ENCODE peak calls at places on chromosome 13, in six cellular contexts. Q, A, Y, V, D and H are unnamed samples.

GRCh38 chr13:27632648-27633047 is 11.0 kb downstream of the POLR1D start:
- DNase-seq in Q (no peak), A (no peak), Y (no peak), V (no peak), D (no peak), H (no peak)

GRCh38 chr13:77113496-77113895 is 86.5 kb upstream of the FBXL3 start:
- DNase-seq in Q (no peak), A (no peak), Y (no peak), V (no peak), D (no peak), H (no peak)

GRCh38 chr13:26599403-26599802 is 41.9 kb downstream of the WASF3 start:
- DNase-seq in Q (no peak), A (peak; percentile 30), Y (no peak), V (no peak), D (no peak), H (no peak)

GRCh38 chr13:24893863-24894262 is 129.9 kb downstream of the RNF17 start:
- DNase-seq in Q (no peak), A (peak; percentile 36), Y (no peak), V (no peak), D (no peak), H (no peak)

GRCh38 chr13:20525144-20525600 is 485 bp downstream of the CRYL1 start:
- DNase-seq in Q (peak; percentile 30), A (no peak), Y (no peak), V (no peak), D (peak; percentile 77), H (no peak)

GRCh38 chr13:74136089-74136658 is 2.0 kb upstream of the KLF12 start:
- DNase-seq in Q (no peak), A (peak; percentile 58), Y (no peak), V (no peak), D (no peak), H (no peak)

GRCh38 chr13:66922444-66922843 is 307.7 kb downstream of the PCDH9 start:
- DNase-seq in Q (no peak), A (no peak), Y (no peak), V (no peak), D (no peak), H (no peak)

GRCh38 chr13:75813323-75813722 is 177.2 kb downstream of the LMO7 start:
- DNase-seq in Q (no peak), A (peak; percentile 9), Y (no peak), V (no peak), D (no peak), H (no peak)

GRCh38 chr13:106573855-106574254 is 5.9 kb upstream of the ARGLU1 start:
- DNase-seq in Q (no peak), A (no peak), Y (no peak), V (no peak), D (no peak), H (no peak)

GRCh38 chr13:24097064-24097463 is 63.5 kb upstream of the SPATA13 start:
- DNase-seq in Q (no peak), A (no peak), Y (no peak), V (peak; percentile 16), D (no peak), H (no peak)

GRCh38 chr13:106520205-106521004 is 15.1 kb downstream of the EFNB2 start:
- DNase-seq in Q (no peak), A (no peak), Y (no peak), V (no peak), D (no peak), H (no peak)

GRCh38 chr13:27481766-27482165 is 31.4 kb upstream of the MTIF3 start:
- DNase-seq in Q (peak; percentile 57), A (peak; percentile 65), Y (peak; percentile 37), V (no peak), D (peak; percentile 95), H (peak; percentile 60)

GRCh38 chr13:27425151-27425917 is 915 bp downstream of the GTF3A start:
- DNase-seq in Q (no peak), A (no peak), Y (no peak), V (no peak), D (peak; percentile 47), H (no peak)

GRCh38 chr13:67150608-67151007 is 79.5 kb downstream of the PCDH9 start:
- DNase-seq in Q (no peak), A (no peak), Y (no peak), V (no peak), D (no peak), H (no peak)

GRCh38 chr13:101726681-101727080 is 274.2 kb downstream of the ITGBL1 start:
- DNase-seq in Q (no peak), A (no peak), Y (no peak), V (no peak), D (no peak), H (no peak)

GRCh38 chr13:79901336-79901735 is 420.4 kb downstream of the NDFIP2 start:
- DNase-seq in Q (no peak), A (no peak), Y (no peak), V (no peak), D (no peak), H (no peak)

GRCh38 chr13:49972709-49973108 is 24.1 kb upstream of the TRIM13 start:
- DNase-seq in Q (no peak), A (no peak), Y (no peak), V (no peak), D (no peak), H (no peak)

GRCh38 chr13:77470986-77471385 is 64.5 kb upstream of the SCEL start:
- DNase-seq in Q (no peak), A (no peak), Y (no peak), V (no peak), D (no peak), H (no peak)

GRCh38 chr13:93217701-93218100 is 8.9 kb upstream of the GPC6 start:
- DNase-seq in Q (no peak), A (no peak), Y (no peak), V (no peak), D (no peak), H (no peak)

GRCh38 chr13:91078093-91078679 is 269.3 kb upstream of the MIR17HG start:
- DNase-seq in Q (peak; percentile 25), A (peak; percentile 27), Y (no peak), V (no peak), D (no peak), H (peak; percentile 5)

GRCh38 chr13:109281017-109281416 is 505.4 kb downstream of the IRS2 start:
- DNase-seq in Q (no peak), A (no peak), Y (no peak), V (no peak), D (no peak), H (no peak)

GRCh38 chr13:32135655-32136054 is 104.1 kb downstream of the FRY start:
- DNase-seq in Q (no peak), A (no peak), Y (no peak), V (no peak), D (no peak), H (no peak)

GRCh38 chr13:76812971-76813691 is 73.1 kb downstream of the KCTD12 start:
- DNase-seq in Q (no peak), A (no peak), Y (no peak), V (no peak), D (no peak), H (no peak)

GRCh38 chr13:101621099-101621498 is 168.6 kb downstream of the ITGBL1 start:
- DNase-seq in Q (no peak), A (no peak), Y (no peak), V (no peak), D (no peak), H (no peak)

GRCh38 chr13:38046049-38046376 is 176.4 kb upstream of the TRPC4 start:
- DNase-seq in Q (no peak), A (no peak), Y (no peak), V (no peak), D (no peak), H (no peak)

GRCh38 chr13:95447766-95448165 is 104.8 kb upstream of the CLDN10 start:
- DNase-seq in Q (no peak), A (no peak), Y (no peak), V (no peak), D (no peak), H (no peak)

GRCh38 chr13:97224544-97225324 is 2.6 kb downstream of the MBNL2 start:
- DNase-seq in Q (no peak), A (no peak), Y (no peak), V (no peak), D (no peak), H (no peak)

DNA sequence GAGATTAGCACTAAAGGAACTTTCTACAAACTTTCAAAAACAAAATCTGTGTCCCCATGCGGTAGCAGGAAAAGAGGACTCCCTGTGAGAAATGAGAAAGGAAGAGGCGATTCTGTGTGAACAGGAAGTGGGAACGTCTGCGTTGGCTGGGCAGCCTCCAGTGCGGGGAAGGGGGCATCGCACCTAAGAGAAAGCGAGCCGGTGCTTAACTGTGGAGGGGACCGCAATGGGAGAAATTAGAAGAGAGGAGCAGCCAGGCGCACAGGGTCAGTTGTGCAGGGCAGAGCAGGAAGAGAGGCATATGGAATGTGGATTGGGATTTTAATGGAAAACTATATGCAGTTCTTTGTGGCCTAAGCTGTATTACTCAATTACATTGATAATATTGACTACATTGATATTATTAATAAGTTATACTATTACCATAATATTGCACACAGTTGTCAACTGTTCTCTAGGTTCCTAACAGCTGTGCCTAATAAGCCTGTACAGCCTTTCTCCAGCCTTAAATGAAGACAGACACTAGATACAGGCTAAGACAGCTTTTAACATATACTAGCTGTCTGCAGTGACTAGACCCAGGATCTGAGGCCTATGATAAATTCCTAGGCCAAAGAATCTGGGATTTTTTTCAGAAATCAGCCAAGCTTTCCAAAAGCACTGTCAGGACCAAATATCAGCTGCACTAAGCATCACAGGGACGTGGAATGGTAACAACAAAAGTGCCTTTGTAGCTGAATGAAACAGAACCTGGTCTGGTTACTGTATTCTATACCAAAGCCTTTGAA is 77.6 kb upstream of the DOCK9 start:
- DNase-seq in Q (no peak), A (no peak), Y (no peak), V (no peak), D (no peak), H (no peak)
- TF ChIP-seq JUND in Q (no peak), A (no peak), Y (no peak), V (no peak), D (no peak), H (no peak)

GRCh38 chr13:112670864-112671263 is 19.0 kb upstream of the ATP11A start:
- DNase-seq in Q (peak; percentile 18), A (no peak), Y (no peak), V (no peak), D (no peak), H (no peak)
- TF ChIP-seq JUND in Q (no peak), A (no peak), Y (no peak), V (no peak), D (no peak), H (no peak)

GRCh38 chr13:65540064-65540635 is 1690.0 kb downstream of the PCDH9 start:
- DNase-seq in Q (no peak), A (no peak), Y (no peak), V (no peak), D (no peak), H (no peak)
- TF ChIP-seq JUND in Q (no peak), A (no peak), Y (no peak), V (no peak), D (no peak), H (no peak)

DNA sequence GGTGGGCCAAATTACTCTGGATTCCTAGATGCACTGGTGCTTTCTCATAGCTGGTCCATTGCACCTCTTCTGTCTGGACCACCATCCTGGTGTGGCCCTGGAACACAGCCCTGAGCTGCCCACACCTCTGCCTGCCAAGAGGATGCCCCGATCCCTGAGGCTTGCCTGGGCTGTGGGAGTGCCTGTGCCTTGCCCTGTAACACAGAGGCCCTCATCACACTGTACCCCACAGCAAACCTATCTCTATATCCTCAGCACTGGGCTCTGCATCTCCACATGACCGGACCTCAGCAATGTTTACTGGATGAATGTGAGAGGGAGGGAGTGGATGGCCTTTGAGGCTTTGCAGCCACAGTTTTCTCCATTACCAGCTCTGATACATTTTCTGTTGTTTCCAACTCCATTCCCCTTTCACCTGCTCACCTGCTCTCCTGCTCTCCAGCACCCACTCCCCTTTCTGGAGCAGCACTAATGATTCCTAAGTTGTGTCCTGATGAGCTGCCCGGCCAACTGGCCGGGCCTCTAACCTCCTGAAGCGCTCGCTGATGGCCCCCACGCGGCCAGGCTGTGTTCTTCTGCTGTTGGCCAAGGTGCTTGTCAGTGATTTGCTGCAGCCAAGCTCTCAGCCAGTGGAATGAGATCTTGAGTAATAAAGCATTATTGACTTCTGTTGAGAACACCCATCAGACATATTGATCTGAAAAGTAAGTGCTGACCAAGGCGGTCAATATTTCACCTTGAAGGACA is 232.6 kb downstream of the TEX29 start:
- DNase-seq in Q (peak; percentile 3), A (no peak), Y (no peak), V (no peak), D (no peak), H (no peak)
- TF ChIP-seq JUND in Q (no peak), A (no peak), Y (no peak), V (no peak), D (no peak), H (no peak)